ENCODE peak calls at places on chromosome 6, in six cellular contexts. One of them, this sample, is unnamed.

GRCh38 chr6:116136933-116137340 is 11.0 kb upstream of the COL10A1 start:
- DNase-seq in NCI-H1105 treated with DMSO at 0.1 percent for 48 hours: no peak
- DNase-seq in immature natural killer cell: peak; percentile 81
- DNase-seq in AG20443: no peak
- DNase-seq in omental fat pad: no peak
- DNase-seq in PC-9: no peak
- DNase-seq in this sample: no peak

GRCh38 chr6:24666097-24666615 is 543 bp downstream of the TDP2 start:
- DNase-seq in NCI-H1105 treated with DMSO at 0.1 percent for 48 hours: peak; percentile 71
- DNase-seq in immature natural killer cell: no peak
- DNase-seq in AG20443: peak; percentile 55
- DNase-seq in omental fat pad: no peak
- DNase-seq in PC-9: no peak
- DNase-seq in this sample: peak; percentile 54

GRCh38 chr6:137497722-137498463 is 3.7 kb upstream of the OLIG3 start:
- DNase-seq in NCI-H1105 treated with DMSO at 0.1 percent for 48 hours: no peak
- DNase-seq in immature natural killer cell: no peak
- DNase-seq in AG20443: no peak
- DNase-seq in omental fat pad: no peak
- DNase-seq in PC-9: no peak
- DNase-seq in this sample: no peak

GRCh38 chr6:167697316-167697715 is 129.4 kb upstream of the AFDN start:
- DNase-seq in NCI-H1105 treated with DMSO at 0.1 percent for 48 hours: no peak
- DNase-seq in immature natural killer cell: no peak
- DNase-seq in AG20443: peak; percentile 23
- DNase-seq in omental fat pad: no peak
- DNase-seq in PC-9: no peak
- DNase-seq in this sample: peak; percentile 85

GRCh38 chr6:165557674-165558073 is 105.4 kb downstream of the PDE10A start:
- DNase-seq in NCI-H1105 treated with DMSO at 0.1 percent for 48 hours: no peak
- DNase-seq in immature natural killer cell: no peak
- DNase-seq in AG20443: no peak
- DNase-seq in omental fat pad: no peak
- DNase-seq in PC-9: no peak
- DNase-seq in this sample: no peak

GRCh38 chr6:31933537-31933936 is 6.0 kb downstream of the C2 start:
- DNase-seq in NCI-H1105 treated with DMSO at 0.1 percent for 48 hours: no peak
- DNase-seq in immature natural killer cell: no peak
- DNase-seq in AG20443: no peak
- DNase-seq in omental fat pad: no peak
- DNase-seq in PC-9: no peak
- DNase-seq in this sample: no peak

GRCh38 chr6:24576452-24576851 is 69.5 kb downstream of the KIAA0319 start:
- DNase-seq in NCI-H1105 treated with DMSO at 0.1 percent for 48 hours: no peak
- DNase-seq in immature natural killer cell: no peak
- DNase-seq in AG20443: no peak
- DNase-seq in omental fat pad: no peak
- DNase-seq in PC-9: no peak
- DNase-seq in this sample: no peak

GRCh38 chr6:37049990-37050853 is 44.8 kb downstream of the FGD2 start:
- DNase-seq in NCI-H1105 treated with DMSO at 0.1 percent for 48 hours: no peak
- DNase-seq in immature natural killer cell: peak; percentile 78
- DNase-seq in AG20443: no peak
- DNase-seq in omental fat pad: no peak
- DNase-seq in PC-9: no peak
- DNase-seq in this sample: no peak

GRCh38 chr6:24357336-24358218 is at the start of gene DCDC2:
- DNase-seq in NCI-H1105 treated with DMSO at 0.1 percent for 48 hours: no peak
- DNase-seq in immature natural killer cell: no peak
- DNase-seq in AG20443: no peak
- DNase-seq in omental fat pad: no peak
- DNase-seq in PC-9: peak; percentile 74
- DNase-seq in this sample: peak; percentile 6

GRCh38 chr6:31775184-31775583 is 1.9 kb downstream of the VWA7 start:
- DNase-seq in NCI-H1105 treated with DMSO at 0.1 percent for 48 hours: no peak
- DNase-seq in immature natural killer cell: no peak
- DNase-seq in AG20443: no peak
- DNase-seq in omental fat pad: no peak
- DNase-seq in PC-9: peak; percentile 57
- DNase-seq in this sample: no peak

GRCh38 chr6:122511193-122511924 is 39.8 kb upstream of the SERINC1 start:
- DNase-seq in NCI-H1105 treated with DMSO at 0.1 percent for 48 hours: no peak
- DNase-seq in immature natural killer cell: no peak
- DNase-seq in AG20443: no peak
- DNase-seq in omental fat pad: no peak
- DNase-seq in PC-9: no peak
- DNase-seq in this sample: no peak

GRCh38 chr6:170228581-170229310 is 62.1 kb downstream of the DLL1 start:
- DNase-seq in NCI-H1105 treated with DMSO at 0.1 percent for 48 hours: no peak
- DNase-seq in immature natural killer cell: no peak
- DNase-seq in AG20443: no peak
- DNase-seq in omental fat pad: no peak
- DNase-seq in PC-9: no peak
- DNase-seq in this sample: no peak

GRCh38 chr6:137236581-137237355 is 17.6 kb upstream of the IFNGR1 start:
- DNase-seq in NCI-H1105 treated with DMSO at 0.1 percent for 48 hours: no peak
- DNase-seq in immature natural killer cell: no peak
- DNase-seq in AG20443: no peak
- DNase-seq in omental fat pad: no peak
- DNase-seq in PC-9: peak; percentile 66
- DNase-seq in this sample: no peak

GRCh38 chr6:41519305-41519747 is 26.9 kb upstream of the FOXP4 start:
- DNase-seq in NCI-H1105 treated with DMSO at 0.1 percent for 48 hours: no peak
- DNase-seq in immature natural killer cell: no peak
- DNase-seq in AG20443: no peak
- DNase-seq in omental fat pad: no peak
- DNase-seq in PC-9: no peak
- DNase-seq in this sample: no peak

GRCh38 chr6:168815229-168815628 is 374.2 kb downstream of the SMOC2 start:
- DNase-seq in NCI-H1105 treated with DMSO at 0.1 percent for 48 hours: no peak
- DNase-seq in immature natural killer cell: no peak
- DNase-seq in AG20443: no peak
- DNase-seq in omental fat pad: no peak
- DNase-seq in PC-9: no peak
- DNase-seq in this sample: no peak

GRCh38 chr6:148470606-148471299 is 128.1 kb downstream of the SASH1 start:
- DNase-seq in NCI-H1105 treated with DMSO at 0.1 percent for 48 hours: no peak
- DNase-seq in immature natural killer cell: no peak
- DNase-seq in AG20443: no peak
- DNase-seq in omental fat pad: no peak
- DNase-seq in PC-9: no peak
- DNase-seq in this sample: no peak

GRCh38 chr6:139371421-139372253 is 2.8 kb downstream of the CITED2 start:
- DNase-seq in NCI-H1105 treated with DMSO at 0.1 percent for 48 hours: peak; percentile 53
- DNase-seq in immature natural killer cell: no peak
- DNase-seq in AG20443: no peak
- DNase-seq in omental fat pad: no peak
- DNase-seq in PC-9: no peak
- DNase-seq in this sample: no peak

GRCh38 chr6:10146723-10147451 is 268.0 kb downstream of the TFAP2A start:
- DNase-seq in NCI-H1105 treated with DMSO at 0.1 percent for 48 hours: no peak
- DNase-seq in immature natural killer cell: no peak
- DNase-seq in AG20443: peak; percentile 70
- DNase-seq in omental fat pad: no peak
- DNase-seq in PC-9: no peak
- DNase-seq in this sample: no peak

GRCh38 chr6:48985025-48985424 is 478.0 kb downstream of the MMUT start:
- DNase-seq in NCI-H1105 treated with DMSO at 0.1 percent for 48 hours: no peak
- DNase-seq in immature natural killer cell: no peak
- DNase-seq in AG20443: no peak
- DNase-seq in omental fat pad: no peak
- DNase-seq in PC-9: no peak
- DNase-seq in this sample: no peak

GRCh38 chr6:156686429-156686939 is 90.7 kb upstream of the ARID1B start:
- DNase-seq in NCI-H1105 treated with DMSO at 0.1 percent for 48 hours: peak; percentile 94
- DNase-seq in immature natural killer cell: peak; percentile 44
- DNase-seq in AG20443: peak; percentile 61
- DNase-seq in omental fat pad: no peak
- DNase-seq in PC-9: peak; percentile 43
- DNase-seq in this sample: peak; percentile 91

GRCh38 chr6:121260651-121261102 is 73.6 kb downstream of the TBC1D32 start:
- DNase-seq in NCI-H1105 treated with DMSO at 0.1 percent for 48 hours: no peak
- DNase-seq in immature natural killer cell: no peak
- DNase-seq in AG20443: peak; percentile 5
- DNase-seq in omental fat pad: no peak
- DNase-seq in PC-9: no peak
- DNase-seq in this sample: no peak

GRCh38 chr6:11241793-11242201 is 9.3 kb upstream of the NEDD9 start:
- DNase-seq in NCI-H1105 treated with DMSO at 0.1 percent for 48 hours: no peak
- DNase-seq in immature natural killer cell: no peak
- DNase-seq in AG20443: peak; percentile 81
- DNase-seq in omental fat pad: no peak
- DNase-seq in PC-9: no peak
- DNase-seq in this sample: no peak

GRCh38 chr6:119127627-119128026 is 49.2 kb upstream of the FAM184A start:
- DNase-seq in NCI-H1105 treated with DMSO at 0.1 percent for 48 hours: no peak
- DNase-seq in immature natural killer cell: no peak
- DNase-seq in AG20443: no peak
- DNase-seq in omental fat pad: no peak
- DNase-seq in PC-9: no peak
- DNase-seq in this sample: no peak

GRCh38 chr6:46815130-46815529 is 21.9 kb downstream of the MEP1A start:
- DNase-seq in NCI-H1105 treated with DMSO at 0.1 percent for 48 hours: no peak
- DNase-seq in immature natural killer cell: no peak
- DNase-seq in AG20443: no peak
- DNase-seq in omental fat pad: no peak
- DNase-seq in PC-9: no peak
- DNase-seq in this sample: no peak

GRCh38 chr6:3882865-3883264 is 33.7 kb downstream of the FAM50B start:
- DNase-seq in NCI-H1105 treated with DMSO at 0.1 percent for 48 hours: no peak
- DNase-seq in immature natural killer cell: no peak
- DNase-seq in AG20443: peak; percentile 89
- DNase-seq in omental fat pad: no peak
- DNase-seq in PC-9: no peak
- DNase-seq in this sample: no peak

GRCh38 chr6:34970962-34971361 is 81.9 kb downstream of the ANKS1A start:
- DNase-seq in NCI-H1105 treated with DMSO at 0.1 percent for 48 hours: no peak
- DNase-seq in immature natural killer cell: no peak
- DNase-seq in AG20443: peak; percentile 41
- DNase-seq in omental fat pad: no peak
- DNase-seq in PC-9: no peak
- DNase-seq in this sample: no peak

GRCh38 chr6:135128268-135128914 is 52.7 kb upstream of the MYB start:
- DNase-seq in NCI-H1105 treated with DMSO at 0.1 percent for 48 hours: no peak
- DNase-seq in immature natural killer cell: peak; percentile 84
- DNase-seq in AG20443: no peak
- DNase-seq in omental fat pad: no peak
- DNase-seq in PC-9: no peak
- DNase-seq in this sample: no peak

GRCh38 chr6:157314705-157315321 is 8.5 kb downstream of the TMEM242 start:
- DNase-seq in NCI-H1105 treated with DMSO at 0.1 percent for 48 hours: no peak
- DNase-seq in immature natural killer cell: peak; percentile 46
- DNase-seq in AG20443: peak; percentile 71
- DNase-seq in omental fat pad: no peak
- DNase-seq in PC-9: peak; percentile 66
- DNase-seq in this sample: no peak

GRCh38 chr6:122286512-122286911 is 112.9 kb upstream of the HSF2 start:
- DNase-seq in NCI-H1105 treated with DMSO at 0.1 percent for 48 hours: no peak
- DNase-seq in immature natural killer cell: no peak
- DNase-seq in AG20443: peak; percentile 8
- DNase-seq in omental fat pad: no peak
- DNase-seq in PC-9: no peak
- DNase-seq in this sample: no peak

GRCh38 chr6:30156262-30156599 is 4.8 kb downstream of the TRIM10 start:
- DNase-seq in NCI-H1105 treated with DMSO at 0.1 percent for 48 hours: no peak
- DNase-seq in immature natural killer cell: no peak
- DNase-seq in AG20443: peak; percentile 38
- DNase-seq in omental fat pad: no peak
- DNase-seq in PC-9: no peak
- DNase-seq in this sample: no peak

GRCh38 chr6:24933868-24934401 is 1.8 kb downstream of the RIPOR2 start:
- DNase-seq in NCI-H1105 treated with DMSO at 0.1 percent for 48 hours: peak; percentile 7
- DNase-seq in immature natural killer cell: peak; percentile 62
- DNase-seq in AG20443: no peak
- DNase-seq in omental fat pad: no peak
- DNase-seq in PC-9: no peak
- DNase-seq in this sample: no peak

GRCh38 chr6:163787001-163787667 is 372.6 kb downstream of the QKI start:
- DNase-seq in NCI-H1105 treated with DMSO at 0.1 percent for 48 hours: no peak
- DNase-seq in immature natural killer cell: no peak
- DNase-seq in AG20443: no peak
- DNase-seq in omental fat pad: no peak
- DNase-seq in PC-9: no peak
- DNase-seq in this sample: no peak

GRCh38 chr6:50847890-50848594 is 29.4 kb downstream of the TFAP2B start:
- DNase-seq in NCI-H1105 treated with DMSO at 0.1 percent for 48 hours: no peak
- DNase-seq in immature natural killer cell: no peak
- DNase-seq in AG20443: no peak
- DNase-seq in omental fat pad: no peak
- DNase-seq in PC-9: no peak
- DNase-seq in this sample: no peak

GRCh38 chr6:156617376-156617775 is 159.8 kb upstream of the ARID1B start:
- DNase-seq in NCI-H1105 treated with DMSO at 0.1 percent for 48 hours: peak; percentile 15
- DNase-seq in immature natural killer cell: no peak
- DNase-seq in AG20443: peak; percentile 9
- DNase-seq in omental fat pad: no peak
- DNase-seq in PC-9: no peak
- DNase-seq in this sample: no peak

GRCh38 chr6:1987640-1988039 is 257.8 kb downstream of the GMDS start:
- DNase-seq in NCI-H1105 treated with DMSO at 0.1 percent for 48 hours: no peak
- DNase-seq in immature natural killer cell: no peak
- DNase-seq in AG20443: no peak
- DNase-seq in omental fat pad: no peak
- DNase-seq in PC-9: no peak
- DNase-seq in this sample: no peak

GRCh38 chr6:113907107-113907506 is 50.0 kb downstream of the MARCKS start:
- DNase-seq in NCI-H1105 treated with DMSO at 0.1 percent for 48 hours: no peak
- DNase-seq in immature natural killer cell: no peak
- DNase-seq in AG20443: no peak
- DNase-seq in omental fat pad: no peak
- DNase-seq in PC-9: no peak
- DNase-seq in this sample: no peak

GRCh38 chr6:25927721-25928359 is 2.7 kb downstream of the SLC17A2 start:
- DNase-seq in NCI-H1105 treated with DMSO at 0.1 percent for 48 hours: no peak
- DNase-seq in immature natural killer cell: no peak
- DNase-seq in AG20443: peak; percentile 11
- DNase-seq in omental fat pad: no peak
- DNase-seq in PC-9: no peak
- DNase-seq in this sample: no peak

GRCh38 chr6:134074151-134074712 is 21.8 kb upstream of the SLC2A12 start:
- DNase-seq in NCI-H1105 treated with DMSO at 0.1 percent for 48 hours: peak; percentile 56
- DNase-seq in immature natural killer cell: no peak
- DNase-seq in AG20443: no peak
- DNase-seq in omental fat pad: no peak
- DNase-seq in PC-9: no peak
- DNase-seq in this sample: peak; percentile 95

GRCh38 chr6:68634503-68635411 is at the start of gene ADGRB3:
- DNase-seq in NCI-H1105 treated with DMSO at 0.1 percent for 48 hours: peak; percentile 98
- DNase-seq in immature natural killer cell: peak; percentile 19
- DNase-seq in AG20443: peak; percentile 82
- DNase-seq in omental fat pad: no peak
- DNase-seq in PC-9: no peak
- DNase-seq in this sample: peak; percentile 94

This sample was measured in NCI-H1092 treated with DMSO at 0.1 percent for 48 hours.